ENCODE peak calls at places on chromosomes 3 and 15, in nine cellular contexts. H is neural crest cell; E is transverse colon; K is CD8-positive, alpha-beta T cell; Z is naive thymus-derived CD8-positive, alpha-beta T cell; A is ureter; T is GDM1; F is SHP77; N is AG08396. P is an unnamed sample.

GRCh38 chr3:176741648-176742047 is 455.6 kb downstream of the TBL1XR1 start:
- DNase-seq in F (peak; percentile 26), Z (no peak), E (no peak), N (no peak), H (no peak), A (no peak), T (no peak), K (no peak), P (no peak)

GRCh38 chr15:101479851-101480612 is 9.5 kb downstream of the PCSK6 start:
- DNase-seq in A (no peak), K (no peak), H (peak; percentile 60), E (no peak), N (no peak), Z (no peak), F (no peak), T (no peak), P (no peak)

GRCh38 chr3:172256101-172256687 is 192.1 kb downstream of the GHSR start:
- DNase-seq in A (no peak), T (no peak), E (no peak), H (no peak), N (no peak), K (no peak), F (no peak), Z (no peak), P (no peak)

GRCh38 chr3:156948402-156949210 is 122.5 kb downstream of the LEKR1 start:
- DNase-seq in Z (no peak), K (no peak), N (no peak), F (no peak), A (no peak), E (no peak), H (no peak), T (no peak), P (no peak)

GRCh38 chr3:73576995-73577394 is 47.7 kb downstream of the PDZRN3 start:
- DNase-seq in Z (no peak), E (no peak), N (no peak), H (no peak), A (no peak), F (no peak), T (no peak), K (no peak), P (no peak)

GRCh38 chr3:150761831-150762661 is 923 bp downstream of the SIAH2 start:
- DNase-seq in Z (peak; percentile 36), A (peak; percentile 66), F (peak; percentile 42), T (no peak), N (peak; percentile 65), K (peak; percentile 20), H (peak; percentile 14), E (peak; percentile 63), P (no peak)

GRCh38 chr3:65144791-65145355 is 457.1 kb upstream of the ADAMTS9 start:
- DNase-seq in K (no peak), Z (no peak), N (peak; percentile 14), E (no peak), H (no peak), A (no peak), T (no peak), F (no peak), P (no peak)

GRCh38 chr15:89441295-89441762 is 55.1 kb downstream of the RHCG start:
- DNase-seq in F (no peak), Z (no peak), T (no peak), E (peak; percentile 47), A (no peak), K (no peak), N (no peak), H (no peak), P (no peak)

GRCh38 chr3:172678068-172678467 is 32.8 kb downstream of the NCEH1 start:
- DNase-seq in E (no peak), T (no peak), N (no peak), K (no peak), Z (no peak), A (no peak), F (no peak), H (no peak), P (no peak)

GRCh38 chr15:80480909-80481308 is 76.7 kb downstream of the ARNT2 start:
- DNase-seq in A (peak; percentile 59), T (no peak), F (no peak), E (peak; percentile 22), K (no peak), Z (no peak), H (no peak), N (peak; percentile 77), P (no peak)